ENCODE peak calls at places on chromosomes 4 and X, in five cellular contexts. One of them, this sample, is unnamed.

GRCh38 chr4:99366491-99366890 is 13.9 kb upstream of the ADH1C start:
- DNase-seq in globus pallidus: no peak
- DNase-seq in stimulated activated CD4-positive, alpha-beta T cell treated with anti-CD3 and anti-CD28 coated beads, Interleukin-2, amount 100 ng/mL, for 24 hours: no peak
- DNase-seq in upper lobe of right lung: no peak
- DNase-seq in NCI-H510A treated with DMSO at 0.1 percent for 48 hours: no peak
- DNase-seq in this sample: no peak

GRCh38 chr4:161564230-161564834 is 599.5 kb downstream of the FSTL5 start:
- DNase-seq in globus pallidus: no peak
- DNase-seq in stimulated activated CD4-positive, alpha-beta T cell treated with anti-CD3 and anti-CD28 coated beads, Interleukin-2, amount 100 ng/mL, for 24 hours: no peak
- DNase-seq in upper lobe of right lung: no peak
- DNase-seq in NCI-H510A treated with DMSO at 0.1 percent for 48 hours: peak; percentile 13
- DNase-seq in this sample: no peak

GRCh38 chrX:72539822-72540221 is 32.8 kb downstream of the HDAC8 start:
- DNase-seq in globus pallidus: no peak
- DNase-seq in stimulated activated CD4-positive, alpha-beta T cell treated with anti-CD3 and anti-CD28 coated beads, Interleukin-2, amount 100 ng/mL, for 24 hours: no peak
- DNase-seq in upper lobe of right lung: no peak
- DNase-seq in NCI-H510A treated with DMSO at 0.1 percent for 48 hours: no peak
- DNase-seq in this sample: no peak

GRCh38 chr4:81527115-81527514 is 55.4 kb upstream of the RASGEF1B start:
- DNase-seq in globus pallidus: peak; percentile 26
- DNase-seq in stimulated activated CD4-positive, alpha-beta T cell treated with anti-CD3 and anti-CD28 coated beads, Interleukin-2, amount 100 ng/mL, for 24 hours: no peak
- DNase-seq in upper lobe of right lung: peak; percentile 83
- DNase-seq in NCI-H510A treated with DMSO at 0.1 percent for 48 hours: no peak
- DNase-seq in this sample: no peak

GRCh38 chrX:79130857-79131256 is 13.6 kb upstream of the GPR174 start:
- DNase-seq in globus pallidus: no peak
- DNase-seq in stimulated activated CD4-positive, alpha-beta T cell treated with anti-CD3 and anti-CD28 coated beads, Interleukin-2, amount 100 ng/mL, for 24 hours: no peak
- DNase-seq in upper lobe of right lung: no peak
- DNase-seq in NCI-H510A treated with DMSO at 0.1 percent for 48 hours: no peak
- DNase-seq in this sample: no peak

GRCh38 chr4:138034871-138035270 is 207.3 kb downstream of the SLC7A11 start:
- DNase-seq in globus pallidus: no peak
- DNase-seq in stimulated activated CD4-positive, alpha-beta T cell treated with anti-CD3 and anti-CD28 coated beads, Interleukin-2, amount 100 ng/mL, for 24 hours: no peak
- DNase-seq in upper lobe of right lung: no peak
- DNase-seq in NCI-H510A treated with DMSO at 0.1 percent for 48 hours: no peak
- DNase-seq in this sample: no peak

GRCh38 chr4:142558851-142559250 is 287.2 kb downstream of the INPP4B start:
- DNase-seq in globus pallidus: no peak
- DNase-seq in stimulated activated CD4-positive, alpha-beta T cell treated with anti-CD3 and anti-CD28 coated beads, Interleukin-2, amount 100 ng/mL, for 24 hours: no peak
- DNase-seq in upper lobe of right lung: no peak
- DNase-seq in NCI-H510A treated with DMSO at 0.1 percent for 48 hours: no peak
- DNase-seq in this sample: no peak

GRCh38 chr4:40909363-40909876 is 159.7 kb downstream of the NSUN7 start:
- DNase-seq in globus pallidus: no peak
- DNase-seq in stimulated activated CD4-positive, alpha-beta T cell treated with anti-CD3 and anti-CD28 coated beads, Interleukin-2, amount 100 ng/mL, for 24 hours: peak; percentile 53
- DNase-seq in upper lobe of right lung: no peak
- DNase-seq in NCI-H510A treated with DMSO at 0.1 percent for 48 hours: peak; percentile 56
- DNase-seq in this sample: peak; percentile 57

GRCh38 chr4:153152453-153153338 is 51.5 kb upstream of the TRIM2 start:
- DNase-seq in globus pallidus: peak; percentile 61
- DNase-seq in stimulated activated CD4-positive, alpha-beta T cell treated with anti-CD3 and anti-CD28 coated beads, Interleukin-2, amount 100 ng/mL, for 24 hours: peak; percentile 83
- DNase-seq in upper lobe of right lung: peak; percentile 72
- DNase-seq in NCI-H510A treated with DMSO at 0.1 percent for 48 hours: peak; percentile 53
- DNase-seq in this sample: peak; percentile 66

GRCh38 chrX:52363247-52363883 is 5.5 kb upstream of the XAGE2 start:
- DNase-seq in globus pallidus: no peak
- DNase-seq in stimulated activated CD4-positive, alpha-beta T cell treated with anti-CD3 and anti-CD28 coated beads, Interleukin-2, amount 100 ng/mL, for 24 hours: no peak
- DNase-seq in upper lobe of right lung: no peak
- DNase-seq in NCI-H510A treated with DMSO at 0.1 percent for 48 hours: no peak
- DNase-seq in this sample: no peak

This sample was measured in DMS153.